ENCODE peak calls at places on chromosomes 6 and 20, in seven cellular contexts. One of them, this sample, is unnamed. For H3K36me3, the result is how much of the 10 kb centered on the place peaks cover.

GRCh38 chr6:3340891-3341290 is 82.1 kb downstream of the PSMG4 start:
- DNase-seq in lung: no peak
- DNase-seq in esophagus squamous epithelium: no peak
- DNase-seq in mammary epithelial cell: no peak
- DNase-seq in psoas muscle: no peak
- DNase-seq in endodermal cell: peak
- DNase-seq in bronchial epithelial cell: no peak
- DNase-seq in this sample: no peak

GRCh38 chr20:5844063-5844681 is 94.0 kb downstream of the SHLD1 start:
- DNase-seq in bronchial epithelial cell: peak
- DNase-seq in lung: no peak
- DNase-seq in endodermal cell: no peak
- DNase-seq in psoas muscle: no peak
- DNase-seq in mammary epithelial cell: peak
- DNase-seq in esophagus squamous epithelium: no peak
- DNase-seq in this sample: no peak

GRCh38 chr6:117477988-117478852 is 4.3 kb upstream of the DCBLD1 start:
- DNase-seq in esophagus squamous epithelium: no peak
- DNase-seq in bronchial epithelial cell: peak
- DNase-seq in lung: no peak
- DNase-seq in mammary epithelial cell: no peak
- DNase-seq in psoas muscle: no peak
- DNase-seq in endodermal cell: peak
- DNase-seq in this sample: no peak

GRCh38 chr20:4633780-4634179 is 87.9 kb upstream of the PRND start:
- DNase-seq in lung: no peak
- DNase-seq in psoas muscle: no peak
- DNase-seq in bronchial epithelial cell: peak
- DNase-seq in endodermal cell: no peak
- DNase-seq in esophagus squamous epithelium: no peak
- DNase-seq in mammary epithelial cell: peak
- DNase-seq in this sample: peak

GRCh38 chr6:161256390-161256789 is 17.5 kb downstream of the AGPAT4 start:
- DNase-seq in mammary epithelial cell: no peak
- DNase-seq in lung: no peak
- DNase-seq in esophagus squamous epithelium: no peak
- DNase-seq in endodermal cell: no peak
- DNase-seq in psoas muscle: no peak
- DNase-seq in bronchial epithelial cell: no peak
- DNase-seq in this sample: no peak

GRCh38 chr20:64189530-64189966 is 25.3 kb downstream of the MYT1 start:
- DNase-seq in bronchial epithelial cell: no peak
- DNase-seq in mammary epithelial cell: no peak
- DNase-seq in endodermal cell: no peak
- DNase-seq in lung: no peak
- DNase-seq in psoas muscle: no peak
- DNase-seq in esophagus squamous epithelium: no peak
- DNase-seq in this sample: no peak

GRCh38 chr6:122406187-122406586 is 6.7 kb downstream of the HSF2 start:
- DNase-seq in lung: no peak
- DNase-seq in endodermal cell: no peak
- DNase-seq in esophagus squamous epithelium: no peak
- DNase-seq in psoas muscle: no peak
- DNase-seq in bronchial epithelial cell: no peak
- DNase-seq in mammary epithelial cell: no peak
- DNase-seq in this sample: no peak

GRCh38 chr20:14928083-14928482 is 590.7 kb upstream of the FLRT3 start:
- DNase-seq in lung: no peak
- DNase-seq in bronchial epithelial cell: peak
- DNase-seq in esophagus squamous epithelium: no peak
- DNase-seq in endodermal cell: no peak
- DNase-seq in psoas muscle: no peak
- DNase-seq in mammary epithelial cell: no peak
- DNase-seq in this sample: no peak

GRCh38 chr20:438581-439469 is 23.5 kb downstream of the TBC1D20 start:
- DNase-seq in mammary epithelial cell: no peak
- DNase-seq in bronchial epithelial cell: no peak
- DNase-seq in esophagus squamous epithelium: no peak
- DNase-seq in psoas muscle: no peak
- DNase-seq in lung: no peak
- DNase-seq in endodermal cell: no peak
- DNase-seq in this sample: no peak

GRCh38 chr6:41672816-41673703 is 34.8 kb downstream of the MDFI start:
- DNase-seq in lung: no peak
- DNase-seq in endodermal cell: peak
- DNase-seq in psoas muscle: no peak
- DNase-seq in bronchial epithelial cell: no peak
- DNase-seq in mammary epithelial cell: no peak
- DNase-seq in esophagus squamous epithelium: no peak
- DNase-seq in this sample: no peak

GRCh38 chr6:131524695-131525336 is 48.2 kb upstream of the ARG1 start:
- DNase-seq in endodermal cell: no peak
- DNase-seq in psoas muscle: no peak
- DNase-seq in mammary epithelial cell: no peak
- DNase-seq in lung: no peak
- DNase-seq in bronchial epithelial cell: no peak
- DNase-seq in esophagus squamous epithelium: no peak
- DNase-seq in this sample: no peak

GRCh38 chr6:167550936-167551633 is 226.2 kb downstream of the TTLL2 start:
- DNase-seq in lung: peak
- DNase-seq in esophagus squamous epithelium: no peak
- DNase-seq in endodermal cell: no peak
- DNase-seq in mammary epithelial cell: no peak
- DNase-seq in bronchial epithelial cell: no peak
- DNase-seq in psoas muscle: peak
- DNase-seq in this sample: no peak

GRCh38 chr6:88135578-88136114 is 30.5 kb downstream of the CNR1 start:
- DNase-seq in lung: no peak
- DNase-seq in psoas muscle: no peak
- DNase-seq in mammary epithelial cell: no peak
- DNase-seq in bronchial epithelial cell: no peak
- DNase-seq in endodermal cell: no peak
- DNase-seq in esophagus squamous epithelium: no peak
- DNase-seq in this sample: no peak
- TF ChIP-seq CTCF in lung: no peak
- TF ChIP-seq CTCF in psoas muscle: no peak
- TF ChIP-seq CTCF in mammary epithelial cell: no peak
- TF ChIP-seq CTCF in bronchial epithelial cell: no peak
- TF ChIP-seq CTCF in endodermal cell: no peak
- TF ChIP-seq CTCF in esophagus squamous epithelium: no peak
- TF ChIP-seq CTCF in this sample: no peak

DNA sequence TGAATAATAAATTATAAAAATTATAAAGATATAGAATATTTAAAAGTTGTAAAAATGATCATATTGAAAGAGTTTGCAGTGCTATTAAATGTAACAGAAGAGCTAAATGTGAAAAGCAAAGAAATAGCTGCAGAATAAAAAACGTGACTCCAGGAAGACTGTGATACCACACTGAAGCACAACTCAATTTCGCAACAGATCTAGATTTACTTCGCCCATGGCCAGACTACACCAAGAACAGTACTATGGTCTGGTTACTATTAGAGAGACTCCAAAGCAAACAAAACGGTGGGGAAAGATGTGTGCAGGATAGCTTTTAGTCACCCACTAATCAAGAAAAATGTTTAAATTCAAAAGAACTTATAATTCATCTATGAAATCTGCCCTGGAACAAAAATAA is 1.9 kb downstream of the CHD6 start:
- DNase-seq in esophagus squamous epithelium: no peak
- DNase-seq in psoas muscle: no peak
- DNase-seq in endodermal cell: no peak
- DNase-seq in bronchial epithelial cell: peak
- DNase-seq in mammary epithelial cell: no peak
- DNase-seq in lung: no peak
- DNase-seq in this sample: no peak
- H3K4me3 ChIP-seq in esophagus squamous epithelium: peak
- H3K4me3 ChIP-seq in psoas muscle: peak
- H3K4me3 ChIP-seq in endodermal cell: peak
- H3K4me3 ChIP-seq in bronchial epithelial cell: no peak
- H3K4me3 ChIP-seq in mammary epithelial cell: no peak
- H3K4me3 ChIP-seq in lung: no peak
- H3K4me3 ChIP-seq in this sample: no peak

GRCh38 chr6:139539852-139540251 is 165.4 kb upstream of the CITED2 start:
- DNase-seq in endodermal cell: peak
- DNase-seq in bronchial epithelial cell: peak
- DNase-seq in psoas muscle: peak
- DNase-seq in esophagus squamous epithelium: no peak
- DNase-seq in mammary epithelial cell: no peak
- DNase-seq in lung: peak
- DNase-seq in this sample: peak

GRCh38 chr6:139536751-139537617 is 162.5 kb upstream of the CITED2 start:
- DNase-seq in mammary epithelial cell: no peak
- DNase-seq in endodermal cell: no peak
- DNase-seq in bronchial epithelial cell: no peak
- DNase-seq in esophagus squamous epithelium: no peak
- DNase-seq in psoas muscle: no peak
- DNase-seq in lung: no peak
- DNase-seq in this sample: no peak

GRCh38 chr6:139542351-139542750 is 167.9 kb upstream of the CITED2 start:
- DNase-seq in esophagus squamous epithelium: no peak
- DNase-seq in bronchial epithelial cell: no peak
- DNase-seq in endodermal cell: no peak
- DNase-seq in lung: no peak
- DNase-seq in psoas muscle: no peak
- DNase-seq in mammary epithelial cell: no peak
- DNase-seq in this sample: no peak

GRCh38 chr6:139538366-139538765 is 163.9 kb upstream of the CITED2 start:
- DNase-seq in psoas muscle: no peak
- DNase-seq in endodermal cell: no peak
- DNase-seq in mammary epithelial cell: no peak
- DNase-seq in lung: no peak
- DNase-seq in bronchial epithelial cell: peak
- DNase-seq in esophagus squamous epithelium: no peak
- DNase-seq in this sample: no peak

GRCh38 chr6:139540276-139540675 is 165.8 kb upstream of the CITED2 start:
- DNase-seq in mammary epithelial cell: peak
- DNase-seq in esophagus squamous epithelium: no peak
- DNase-seq in lung: no peak
- DNase-seq in endodermal cell: no peak
- DNase-seq in psoas muscle: peak
- DNase-seq in bronchial epithelial cell: peak
- DNase-seq in this sample: no peak
- H3K36me3 ChIP-seq in mammary epithelial cell: under half
- H3K36me3 ChIP-seq in esophagus squamous epithelium: under half
- H3K36me3 ChIP-seq in lung: under half
- H3K36me3 ChIP-seq in endodermal cell: under half
- H3K36me3 ChIP-seq in psoas muscle: under half
- H3K36me3 ChIP-seq in bronchial epithelial cell: under half
- H3K36me3 ChIP-seq in this sample: under half

GRCh38 chr20:24627926-24628325 is 158.5 kb downstream of the SYNDIG1 start:
- DNase-seq in esophagus squamous epithelium: no peak
- DNase-seq in psoas muscle: no peak
- DNase-seq in mammary epithelial cell: no peak
- DNase-seq in endodermal cell: no peak
- DNase-seq in bronchial epithelial cell: no peak
- DNase-seq in lung: no peak
- DNase-seq in this sample: no peak
- TF ChIP-seq CTCF in esophagus squamous epithelium: no peak
- TF ChIP-seq CTCF in psoas muscle: no peak
- TF ChIP-seq CTCF in mammary epithelial cell: no peak
- TF ChIP-seq CTCF in endodermal cell: no peak
- TF ChIP-seq CTCF in bronchial epithelial cell: no peak
- TF ChIP-seq CTCF in lung: no peak
- TF ChIP-seq CTCF in this sample: no peak

GRCh38 chr6:34981951-34982350 is 92.9 kb downstream of the ANKS1A start:
- DNase-seq in esophagus squamous epithelium: no peak
- DNase-seq in bronchial epithelial cell: peak
- DNase-seq in lung: no peak
- DNase-seq in psoas muscle: no peak
- DNase-seq in mammary epithelial cell: no peak
- DNase-seq in endodermal cell: no peak
- DNase-seq in this sample: no peak
- H3K4me3 ChIP-seq in esophagus squamous epithelium: no peak
- H3K4me3 ChIP-seq in bronchial epithelial cell: no peak
- H3K4me3 ChIP-seq in lung: no peak
- H3K4me3 ChIP-seq in psoas muscle: no peak
- H3K4me3 ChIP-seq in mammary epithelial cell: no peak
- H3K4me3 ChIP-seq in endodermal cell: no peak
- H3K4me3 ChIP-seq in this sample: no peak

GRCh38 chr20:58882704-58883089 is 30.2 kb downstream of the GNAS start:
- DNase-seq in psoas muscle: no peak
- DNase-seq in endodermal cell: no peak
- DNase-seq in mammary epithelial cell: no peak
- DNase-seq in lung: no peak
- DNase-seq in bronchial epithelial cell: no peak
- DNase-seq in esophagus squamous epithelium: no peak
- DNase-seq in this sample: no peak
- H3K36me3 ChIP-seq in psoas muscle: under half
- H3K36me3 ChIP-seq in endodermal cell: under half
- H3K36me3 ChIP-seq in mammary epithelial cell: under half
- H3K36me3 ChIP-seq in lung: under half
- H3K36me3 ChIP-seq in bronchial epithelial cell: under half
- H3K36me3 ChIP-seq in esophagus squamous epithelium: under half
- H3K36me3 ChIP-seq in this sample: under half

DNA sequence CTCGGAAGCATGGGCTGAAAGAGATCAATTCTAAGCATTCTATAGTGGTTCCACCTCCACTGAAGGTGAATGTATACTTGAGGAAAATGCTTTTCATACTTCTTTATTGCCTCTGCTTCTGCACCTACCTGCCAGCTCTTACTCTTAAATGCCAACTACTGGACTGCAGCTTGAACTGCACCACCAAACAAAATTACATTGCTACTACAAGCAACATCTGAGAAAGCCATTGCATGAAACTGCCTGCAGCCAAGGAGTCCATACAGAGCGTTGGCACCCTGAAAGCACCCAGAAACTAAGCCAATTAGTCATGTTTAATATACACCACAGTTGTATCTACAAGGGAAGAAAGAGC is 440.9 kb downstream of the BTBD3 start:
- DNase-seq in endodermal cell: no peak
- DNase-seq in mammary epithelial cell: no peak
- DNase-seq in psoas muscle: no peak
- DNase-seq in esophagus squamous epithelium: no peak
- DNase-seq in bronchial epithelial cell: no peak
- DNase-seq in lung: no peak
- DNase-seq in this sample: no peak
- TF ChIP-seq CTCF in endodermal cell: no peak
- TF ChIP-seq CTCF in mammary epithelial cell: no peak
- TF ChIP-seq CTCF in psoas muscle: no peak
- TF ChIP-seq CTCF in esophagus squamous epithelium: no peak
- TF ChIP-seq CTCF in bronchial epithelial cell: no peak
- TF ChIP-seq CTCF in lung: no peak
- TF ChIP-seq CTCF in this sample: no peak

GRCh38 chr6:142857609-142858195 is 87.3 kb downstream of the HIVEP2 start:
- DNase-seq in lung: no peak
- DNase-seq in psoas muscle: no peak
- DNase-seq in bronchial epithelial cell: no peak
- DNase-seq in esophagus squamous epithelium: no peak
- DNase-seq in endodermal cell: no peak
- DNase-seq in mammary epithelial cell: no peak
- DNase-seq in this sample: no peak
- H3K4me3 ChIP-seq in lung: no peak
- H3K4me3 ChIP-seq in psoas muscle: no peak
- H3K4me3 ChIP-seq in bronchial epithelial cell: no peak
- H3K4me3 ChIP-seq in esophagus squamous epithelium: peak
- H3K4me3 ChIP-seq in endodermal cell: no peak
- H3K4me3 ChIP-seq in mammary epithelial cell: no peak
- H3K4me3 ChIP-seq in this sample: no peak

GRCh38 chr6:37452522-37452921 is 19.5 kb downstream of the CMTR1 start:
- DNase-seq in mammary epithelial cell: no peak
- DNase-seq in endodermal cell: no peak
- DNase-seq in esophagus squamous epithelium: no peak
- DNase-seq in lung: no peak
- DNase-seq in bronchial epithelial cell: no peak
- DNase-seq in psoas muscle: no peak
- DNase-seq in this sample: no peak
- H3K36me3 ChIP-seq in mammary epithelial cell: under half
- H3K36me3 ChIP-seq in endodermal cell: half or more
- H3K36me3 ChIP-seq in esophagus squamous epithelium: half or more
- H3K36me3 ChIP-seq in lung: half or more
- H3K36me3 ChIP-seq in bronchial epithelial cell: under half
- H3K36me3 ChIP-seq in psoas muscle: half or more
- H3K36me3 ChIP-seq in this sample: under half